ENCODE peak calls at places on chromosomes 16 and 17, in six cellular contexts. R is prostate gland; B is right lobe of liver; Z is LHCN-M2; K is stimulated activated naive B cell treated with anti-CD40 and anti-IgM and Interleukin-4, amounts not matched to agents 10 μg/mL and 1 μg/mL and 100 μg/mL, for 72 hours; W is NCI-H82. N is an unnamed sample.

GRCh38 chr17:1931759-1932579 is 93.2 kb downstream of the RTN4RL1 start:
- DNase-seq in R (peak; percentile 36), Z (no peak), K (no peak), W (peak; percentile 93), B (peak; percentile 71), N (no peak)

GRCh38 chr17:77471984-77472836 is 331.4 kb downstream of the SEC14L1 start:
- DNase-seq in W (no peak), R (peak; percentile 78), Z (peak; percentile 45), K (no peak), B (peak; percentile 42), N (no peak)

GRCh38 chr17:83006515-83007455 is 72.6 kb upstream of the METRNL start:
- DNase-seq in Z (no peak), W (no peak), B (no peak), R (no peak), K (no peak), N (no peak)

GRCh38 chr16:24568392-24568791 is 29.0 kb downstream of the RBBP6 start:
- DNase-seq in W (no peak), Z (peak; percentile 34), K (no peak), R (no peak), B (no peak), N (no peak)

GRCh38 chr16:57527027-57527426 is 9.3 kb downstream of the CCDC102A start:
- DNase-seq in Z (no peak), W (peak; percentile 5), R (no peak), B (peak; percentile 32), K (no peak), N (no peak)

GRCh38 chr16:2469399-2470233 is 1.5 kb upstream of the NTN3 start:
- DNase-seq in R (no peak), K (no peak), B (no peak), W (peak; percentile 68), Z (no peak), N (no peak)

GRCh38 chr16:30941600-30942420 is 7.1 kb upstream of the ORAI3 start:
- DNase-seq in K (peak; percentile 64), B (peak; percentile 86), R (peak; percentile 61), Z (peak; percentile 79), W (peak; percentile 77), N (no peak)

GRCh38 chr16:76541062-76541461 is 263.9 kb downstream of the CNTNAP4 start:
- DNase-seq in Z (no peak), W (no peak), R (no peak), K (no peak), B (no peak), N (no peak)

GRCh38 chr16:6531067-6531466 is 801.6 kb upstream of the RBFOX1 start:
- DNase-seq in Z (no peak), W (no peak), R (no peak), B (no peak), K (no peak), N (no peak)

GRCh38 chr17:5582177-5582885 is 2.0 kb downstream of the NLRP1 start:
- DNase-seq in W (no peak), K (no peak), R (no peak), B (no peak), Z (no peak), N (no peak)

GRCh38 chr17:28145348-28145747 is 102.9 kb downstream of the NLK start:
- DNase-seq in Z (peak; percentile 50), W (no peak), R (no peak), B (no peak), K (no peak), N (peak; percentile 30)

GRCh38 chr17:57609125-57609877 is 135.8 kb downstream of the CCDC182 start:
- DNase-seq in R (no peak), Z (no peak), K (no peak), B (no peak), W (no peak), N (no peak)

GRCh38 chr17:35795007-35795870 is at the start of gene MMP28:
- DNase-seq in K (peak; percentile 18), Z (no peak), W (peak; percentile 28), B (no peak), R (no peak), N (no peak)

GRCh38 chr17:22268214-22268911 is 576.0 kb downstream of the KCNJ18 start:
- DNase-seq in B (peak; percentile 19), K (no peak), W (peak; percentile 60), Z (no peak), R (no peak), N (no peak)

GRCh38 chr16:47158991-47159390 is 15.2 kb upstream of the NETO2 start:
- DNase-seq in B (no peak), W (no peak), Z (no peak), R (no peak), K (no peak), N (no peak)

GRCh38 chr17:28910534-28910933 is 7.7 kb upstream of the DHRS13 start:
- DNase-seq in B (no peak), K (no peak), Z (no peak), W (no peak), R (no peak), N (no peak)

GRCh38 chr17:15502315-15503112 is 35.1 kb upstream of the CDRT4 start:
- DNase-seq in W (peak; percentile 84), R (peak; percentile 84), K (peak; percentile 76), Z (peak; percentile 83), B (peak; percentile 81), N (peak; percentile 81)

GRCh38 chr17:9529033-9529748 is 46.4 kb downstream of the STX8 start:
- DNase-seq in B (no peak), R (no peak), W (peak; percentile 17), Z (peak; percentile 27), K (no peak), N (no peak)

GRCh38 chr17:57761887-57762286 is 16.8 kb upstream of the CCDC182 start:
- DNase-seq in W (no peak), B (no peak), R (no peak), Z (no peak), K (no peak), N (no peak)

GRCh38 chr16:57480127-57480753 is 6.1 kb downstream of the DOK4 start:
- DNase-seq in R (no peak), W (no peak), Z (peak; percentile 45), B (peak; percentile 93), K (no peak), N (no peak)

GRCh38 chr17:4658478-4659305 is 17.2 kb upstream of the ALOX15 start:
- DNase-seq in Z (no peak), B (no peak), R (no peak), K (no peak), W (no peak), N (no peak)

GRCh38 chr16:30948087-30948955 is 547 bp upstream of the ORAI3 start:
- DNase-seq in B (peak; percentile 89), W (peak; percentile 75), R (peak; percentile 90), Z (peak; percentile 98), K (no peak), N (peak; percentile 87)

N was measured in BJ.